ENCODE peak calls at places on chromosomes 5 and 9, in seven cellular contexts. C, D, B, F, H, X and Y are unnamed samples. For H3K36me3, the result is how much of the 10 kb centered on the place peaks cover.

GRCh38 chr9:28197653-28198052 is 624.4 kb upstream of the C9orf72 start:
- DNase-seq in C (no peak), D (no peak), B (no peak), F (peak), H (no peak), X (no peak), Y (no peak)

GRCh38 chr9:93893899-93894690 is 61.1 kb downstream of the BARX1 start:
- DNase-seq in C (no peak), D (no peak), B (no peak), F (no peak), H (peak), X (peak), Y (no peak)

GRCh38 chr5:1380011-1380817 is 35.3 kb upstream of the CLPTM1L start:
- DNase-seq in C (peak), D (peak), B (no peak), F (no peak), H (peak), X (peak), Y (no peak)

GRCh38 chr5:56737918-56738606 is 77.3 kb upstream of the MAP3K1 start:
- DNase-seq in C (no peak), D (no peak), B (no peak), F (no peak), H (no peak), X (no peak), Y (no peak)

GRCh38 chr9:130408669-130409068 is 36.1 kb upstream of the ASS1 start:
- DNase-seq in C (no peak), D (no peak), B (no peak), F (no peak), H (no peak), X (no peak), Y (no peak)

GRCh38 chr5:157528036-157528632 is 47.4 kb downstream of the ADAM19 start:
- DNase-seq in C (peak), D (peak), B (peak), F (no peak), H (no peak), X (no peak), Y (no peak)

GRCh38 chr9:135718616-135719015 is 16.6 kb downstream of the KCNT1 start:
- DNase-seq in C (no peak), D (no peak), B (no peak), F (peak), H (peak), X (no peak), Y (peak)

GRCh38 chr9:136345281-136346156 is 18.0 kb downstream of the DNLZ start:
- DNase-seq in C (peak), D (peak), B (peak), F (no peak), H (no peak), X (peak), Y (no peak)

GRCh38 chr5:72955143-72955767 is 586 bp upstream of the FCHO2 start:
- DNase-seq in C (peak), D (no peak), B (peak), F (no peak), H (peak), X (peak), Y (no peak)

GRCh38 chr9:21983509-21983908 is 10.7 kb downstream of the CDKN2A start:
- DNase-seq in C (no peak), D (no peak), B (no peak), F (no peak), H (no peak), X (no peak), Y (no peak)

GRCh38 chr5:140234590-140234989 is 59.6 kb downstream of the CYSTM1 start:
- DNase-seq in C (no peak), D (no peak), B (no peak), F (no peak), H (no peak), X (no peak), Y (no peak)

GRCh38 chr5:178249191-178249989 is 16.8 kb upstream of the PHYKPL start:
- DNase-seq in C (peak), D (peak), B (no peak), F (no peak), H (no peak), X (no peak), Y (no peak)

GRCh38 chr5:10503321-10503720 is 60.5 kb upstream of the ANKRD33B start:
- DNase-seq in C (peak), D (no peak), B (no peak), F (no peak), H (no peak), X (peak), Y (no peak)

GRCh38 chr9:136658849-136659535 is 3.7 kb upstream of the EGFL7 start:
- DNase-seq in C (no peak), D (no peak), B (peak), F (no peak), H (no peak), X (no peak), Y (no peak)

GRCh38 chr5:16934123-16934522 is 2.0 kb downstream of the MYO10 start:
- DNase-seq in C (peak), D (peak), B (peak), F (peak), H (peak), X (peak), Y (peak)

GRCh38 chr5:94433393-94434149 is 184.8 kb downstream of the KIAA0825 start:
- DNase-seq in C (no peak), D (peak), B (no peak), F (peak), H (no peak), X (peak), Y (peak)

GRCh38 chr5:138349842-138350635 is 2.4 kb upstream of the KDM3B start:
- DNase-seq in C (no peak), D (no peak), B (no peak), F (no peak), H (no peak), X (no peak), Y (no peak)

GRCh38 chr5:74342189-74342588 is 298.3 kb downstream of the ENC1 start:
- DNase-seq in C (no peak), D (no peak), B (no peak), F (no peak), H (no peak), X (no peak), Y (no peak)

GRCh38 chr9:14322211-14323082 is 8.5 kb upstream of the NFIB start:
- DNase-seq in C (peak), D (peak), B (peak), F (peak), H (peak), X (peak), Y (peak)

GRCh38 chr9:68777070-68777763 is 72.2 kb downstream of the PIP5K1B start:
- DNase-seq in C (no peak), D (no peak), B (no peak), F (no peak), H (no peak), X (no peak), Y (no peak)

GRCh38 chr5:157890825-157891587 is 32.1 kb upstream of the CLINT1 start:
- DNase-seq in C (no peak), D (no peak), B (no peak), F (no peak), H (no peak), X (no peak), Y (no peak)

GRCh38 chr5:1259806-1260480 is 34.8 kb downstream of the SLC6A18 start:
- DNase-seq in C (no peak), D (no peak), B (no peak), F (no peak), H (no peak), X (no peak), Y (no peak)

GRCh38 chr9:113508111-113508749 is 44.7 kb downstream of the RGS3 start:
- DNase-seq in C (no peak), D (peak), B (no peak), F (peak), H (no peak), X (peak), Y (no peak)

GRCh38 chr5:107705390-107706014 is 34.8 kb upstream of the EFNA5 start:
- DNase-seq in C (no peak), D (peak), B (no peak), F (no peak), H (no peak), X (no peak), Y (peak)

GRCh38 chr5:115894342-115894741 is 52.6 kb downstream of the AP3S1 start:
- DNase-seq in C (no peak), D (no peak), B (no peak), F (no peak), H (no peak), X (no peak), Y (no peak)

GRCh38 chr5:72213482-72213881 is 106.2 kb downstream of the MAP1B start:
- DNase-seq in C (no peak), D (no peak), B (no peak), F (no peak), H (no peak), X (no peak), Y (no peak)

GRCh38 chr5:167561796-167562195 is 729.6 kb upstream of the WWC1 start:
- DNase-seq in C (no peak), D (no peak), B (no peak), F (no peak), H (no peak), X (no peak), Y (no peak)

GRCh38 chr9:94445846-94446245 is 109.0 kb upstream of the PCAT7 start:
- DNase-seq in C (no peak), D (no peak), B (no peak), F (no peak), H (no peak), X (no peak), Y (no peak)

GRCh38 chr5:79793304-79793703 is 103.7 kb downstream of the CMYA5 start:
- DNase-seq in C (no peak), D (no peak), B (no peak), F (no peak), H (no peak), X (no peak), Y (no peak)

GRCh38 chr9:124297915-124298645 is 40.3 kb downstream of the NEK6 start:
- DNase-seq in C (no peak), D (no peak), B (no peak), F (no peak), H (no peak), X (no peak), Y (no peak)

GRCh38 chr9:35664531-35665470 is at the start of gene ARHGEF39:
- DNase-seq in C (peak), D (peak), B (peak), F (peak), H (peak), X (peak), Y (peak)

GRCh38 chr5:1654786-1655495 is 131.2 kb upstream of the LPCAT1 start:
- DNase-seq in C (peak), D (no peak), B (no peak), F (no peak), H (no peak), X (no peak), Y (no peak)

GRCh38 chr9:130118841-130119520 is 53.2 kb upstream of the NCS1 start:
- DNase-seq in C (no peak), D (peak), B (no peak), F (peak), H (no peak), X (peak), Y (peak)

GRCh38 chr9:136728548-136729123 is 14.1 kb downstream of the LCN10 start:
- DNase-seq in C (no peak), D (peak), B (no peak), F (no peak), H (peak), X (no peak), Y (no peak)

GRCh38 chr5:108703313-108703712 is 44.4 kb upstream of the FER start:
- DNase-seq in C (no peak), D (no peak), B (no peak), F (no peak), H (no peak), X (no peak), Y (no peak)

GRCh38 chr5:159332800-159333563 is 2.7 kb upstream of the IL12B start:
- DNase-seq in C (no peak), D (no peak), B (no peak), F (no peak), H (no peak), X (no peak), Y (no peak)

GRCh38 chr9:127726871-127727270 is 8.2 kb downstream of the TOR2A start:
- DNase-seq in C (no peak), D (no peak), B (no peak), F (no peak), H (no peak), X (no peak), Y (no peak)

GRCh38 chr5:138468966-138469539 is 3.8 kb downstream of the EGR1 start:
- DNase-seq in C (no peak), D (no peak), B (no peak), F (peak), H (no peak), X (no peak), Y (no peak)

GRCh38 chr5:64759960-64760695 is 8.4 kb downstream of the SREK1IP1 start:
- DNase-seq in C (no peak), D (no peak), B (no peak), F (no peak), H (no peak), X (no peak), Y (no peak)

GRCh38 chr5:64766934-64767333 is 1.6 kb downstream of the SREK1IP1 start:
- DNase-seq in C (no peak), D (no peak), B (no peak), F (no peak), H (no peak), X (no peak), Y (no peak)

GRCh38 chr5:64767959-64768357 is 533 bp downstream of the SREK1IP1 start:
- DNase-seq in C (no peak), D (peak), B (no peak), F (no peak), H (peak), X (peak), Y (peak)

GRCh38 chr5:64766105-64766504 is 2.4 kb downstream of the SREK1IP1 start:
- DNase-seq in C (no peak), D (peak), B (no peak), F (no peak), H (no peak), X (no peak), Y (no peak)

GRCh38 chr5:64763948-64764503 is 4.5 kb downstream of the SREK1IP1 start:
- DNase-seq in C (no peak), D (no peak), B (no peak), F (no peak), H (no peak), X (no peak), Y (no peak)
- H3K4me3 ChIP-seq in C (no peak), D (no peak), B (no peak), F (no peak), H (no peak), X (no peak), Y (no peak)

GRCh38 chr9:131499254-131499653 is 3.5 kb upstream of the POMT1 start:
- DNase-seq in C (no peak), D (no peak), B (no peak), F (no peak), H (no peak), X (no peak), Y (no peak)
- H3K36me3 ChIP-seq in C (half or more), D (under half), B (half or more), F (half or more), H (under half), X (under half), Y (half or more)

DNA sequence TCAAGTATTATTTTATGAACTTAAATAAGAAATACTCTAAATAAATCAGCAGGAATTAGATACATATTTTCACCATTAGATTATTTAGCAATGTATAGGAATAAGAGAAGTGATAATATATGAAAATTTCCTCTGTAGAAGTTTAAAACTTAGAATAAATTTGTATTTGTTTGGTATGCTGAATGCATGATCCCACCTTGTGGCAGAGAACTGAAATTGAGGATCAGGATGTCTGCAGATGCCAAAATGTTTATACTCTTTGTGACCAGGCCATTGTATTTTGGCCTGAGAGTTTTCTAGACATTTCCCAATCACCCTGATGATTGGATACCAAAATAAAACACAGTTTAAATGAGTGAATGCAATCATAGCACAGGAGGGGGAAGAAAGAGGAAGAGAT is 6.3 kb downstream of the TYRP1 start:
- DNase-seq in C (no peak), D (peak), B (no peak), F (no peak), H (no peak), X (no peak), Y (no peak)
- TF ChIP-seq CTCF in C (peak), D (peak), B (no peak), F (peak), H (no peak), X (no peak), Y (peak)

DNA sequence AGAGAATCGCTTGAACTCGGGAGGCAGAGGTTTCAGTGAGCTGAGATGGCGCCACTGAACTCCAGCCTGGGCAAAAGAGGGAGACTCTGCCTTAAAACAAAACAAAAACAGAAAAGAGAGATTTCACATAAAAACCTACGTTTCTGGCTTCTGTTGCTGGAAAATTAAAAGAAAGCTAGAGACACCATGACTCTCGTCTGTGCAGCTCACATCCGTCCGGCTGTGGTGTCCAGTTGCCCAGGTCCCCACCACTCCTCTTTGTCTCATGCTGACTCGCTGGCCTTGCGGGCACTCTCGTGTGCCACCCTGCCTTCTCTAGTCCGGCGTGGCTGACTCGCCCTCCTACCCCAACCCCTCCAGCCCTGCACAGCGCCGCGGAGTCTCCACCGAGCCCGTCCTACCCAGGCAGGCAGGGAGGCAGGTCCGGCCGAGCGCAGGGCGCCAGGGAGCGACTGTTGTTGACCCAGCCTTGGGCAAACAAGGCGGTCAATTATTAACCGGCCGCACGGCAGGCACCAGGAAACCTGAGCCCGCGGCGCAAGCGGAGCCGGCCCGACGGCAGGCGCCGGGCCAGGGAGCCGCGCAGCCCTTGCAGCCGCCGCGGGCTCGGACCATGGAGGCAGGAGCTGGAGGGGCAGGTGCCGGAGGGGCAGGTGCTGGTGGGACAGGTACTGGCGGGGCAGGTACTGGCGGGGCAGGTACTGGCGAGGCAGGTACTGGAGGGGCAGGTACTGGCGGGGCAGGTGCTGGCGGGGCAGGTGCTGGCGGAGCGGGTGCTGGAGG is at the start of gene PRRT1B:
- DNase-seq in C (no peak), D (no peak), B (no peak), F (no peak), H (no peak), X (peak), Y (no peak)
- H3K4me3 ChIP-seq in C (peak), D (no peak), B (peak), F (peak), H (no peak), X (peak), Y (no peak)

GRCh38 chr9:133359420-133360175 is 3.2 kb downstream of the SURF2 start:
- DNase-seq in C (no peak), D (no peak), B (no peak), F (peak), H (peak), X (peak), Y (no peak)
- H3K36me3 ChIP-seq in C (under half), D (under half), B (half or more), F (under half), H (under half), X (under half), Y (under half)

DNA sequence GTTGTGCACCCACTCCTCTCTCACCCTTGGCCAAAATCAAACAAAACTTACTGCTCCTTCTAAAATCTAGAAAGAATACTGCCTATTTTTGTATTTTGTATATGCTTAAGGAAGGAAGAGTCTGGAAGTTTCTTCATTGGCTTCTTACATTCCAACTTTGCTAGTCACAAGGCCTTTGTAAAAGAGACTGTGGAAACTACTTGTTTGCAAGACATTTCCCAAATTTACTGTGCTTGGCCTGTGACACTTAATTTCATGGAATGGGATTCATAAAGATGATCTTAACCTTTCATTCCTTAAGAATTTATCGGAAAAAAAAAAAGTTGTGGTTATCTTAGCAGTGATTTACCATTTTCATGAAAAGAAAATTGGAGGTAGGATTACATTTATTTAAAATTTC is 208.9 kb downstream of the VPS13A start:
- DNase-seq in C (no peak), D (peak), B (no peak), F (no peak), H (no peak), X (no peak), Y (no peak)
- TF ChIP-seq CTCF in C (no peak), D (no peak), B (no peak), F (no peak), H (no peak), X (no peak), Y (no peak)

DNA sequence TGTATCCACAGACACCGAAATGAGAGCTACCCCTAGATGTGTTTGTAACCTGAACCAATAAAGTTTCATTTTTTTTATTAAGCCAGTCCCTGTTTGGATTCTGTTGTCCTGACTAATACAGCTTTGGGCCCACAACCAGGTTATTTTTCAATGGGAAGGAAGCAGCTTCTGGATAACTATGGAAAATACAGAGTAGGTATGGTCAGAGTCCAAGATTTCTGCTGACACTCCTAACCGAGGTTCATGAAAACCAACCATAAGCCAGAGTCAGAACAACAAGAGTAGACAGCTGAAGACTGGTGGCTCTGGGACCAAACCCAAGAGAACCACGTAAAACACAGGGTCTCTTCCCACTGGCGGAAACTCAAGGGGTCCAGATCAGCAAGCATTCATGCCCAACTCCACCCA is 10.8 kb downstream of the KLF9 start:
- DNase-seq in C (no peak), D (no peak), B (no peak), F (no peak), H (no peak), X (no peak), Y (no peak)
- H3K4me3 ChIP-seq in C (peak), D (no peak), B (no peak), F (no peak), H (no peak), X (no peak), Y (no peak)

GRCh38 chr9:83992901-83993300 is 12.3 kb downstream of the RMI1 start:
- DNase-seq in C (no peak), D (no peak), B (no peak), F (no peak), H (no peak), X (no peak), Y (no peak)
- H3K36me3 ChIP-seq in C (under half), D (under half), B (under half), F (under half), H (under half), X (under half), Y (under half)